ENCODE peak calls at places on chromosomes 6 and 20, in nine cellular contexts. R is fibroblast of lung, Q is lower lobe of right lung, T is GM23338, W is tibial artery, Z is Peyer's patch, P is A673, A is lung, E is HL-60. X is an unnamed sample.

GRCh38 chr6:158634695-158635426 is 9.7 kb downstream of the DYNLT1 start:
- DNase-seq in Q (no peak), A (no peak), P (peak), T (no peak), R (no peak), Z (no peak), W (peak), E (no peak), X (no peak)

GRCh38 chr20:44702776-44703175 is 12.4 kb upstream of the CCN5 start:
- DNase-seq in E (no peak), R (peak), W (peak), Z (peak), P (no peak), T (no peak), Q (peak), A (peak), X (peak)

GRCh38 chr6:135600931-135601330 is 103.4 kb upstream of the AHI1 start:
- DNase-seq in W (no peak), T (no peak), Z (no peak), A (no peak), P (no peak), R (no peak), E (no peak), Q (no peak), X (no peak)

GRCh38 chr20:32544260-32544722 is 40.8 kb downstream of the NOL4L start:
- DNase-seq in P (no peak), T (no peak), R (no peak), E (no peak), A (no peak), Q (no peak), Z (no peak), W (no peak), X (no peak)

GRCh38 chr6:15555101-15556038 is 107.5 kb downstream of the DTNBP1 start:
- DNase-seq in A (no peak), Q (no peak), E (no peak), R (no peak), W (no peak), T (peak), P (no peak), Z (no peak), X (no peak)

GRCh38 chr20:59131541-59132285 is 31.9 kb upstream of the ZNF831 start:
- DNase-seq in E (no peak), Z (no peak), W (no peak), A (no peak), Q (no peak), R (no peak), P (no peak), T (no peak), X (no peak)

GRCh38 chr20:50645253-50646068 is 45.9 kb downstream of the RIPOR3 start:
- DNase-seq in W (peak), T (peak), R (peak), E (no peak), A (peak), Q (peak), Z (peak), P (peak), X (peak)

GRCh38 chr20:57287901-57288300 is 21.5 kb upstream of the BMP7 start:
- DNase-seq in R (no peak), Z (no peak), T (no peak), P (no peak), Q (no peak), E (no peak), W (no peak), A (no peak), X (no peak)

GRCh38 chr20:3890410-3890751 is 1.2 kb downstream of the PANK2 start:
- DNase-seq in Z (no peak), T (peak), R (peak), P (peak), Q (no peak), W (no peak), E (no peak), A (no peak), X (peak)

GRCh38 chr6:5453531-5453930 is 192.2 kb downstream of the FARS2 start:
- DNase-seq in W (no peak), A (no peak), P (peak), T (no peak), E (no peak), R (no peak), Z (no peak), Q (no peak), X (no peak)

GRCh38 chr20:23668477-23668951 is 20.3 kb downstream of the CST4 start:
- DNase-seq in R (peak), E (no peak), P (peak), Q (no peak), T (peak), A (peak), W (no peak), Z (no peak), X (peak)

GRCh38 chr6:165308926-165309731 is at the start of gene C6orf118:
- DNase-seq in T (peak), A (peak), R (peak), P (peak), W (no peak), E (no peak), Q (peak), Z (no peak), X (peak)

GRCh38 chr6:84768442-84769174 is 4.2 kb upstream of the TBX18 start:
- DNase-seq in W (peak), T (peak), A (no peak), R (no peak), E (no peak), P (peak), Q (no peak), Z (no peak), X (no peak)

GRCh38 chr6:11198663-11199603 is 33.5 kb downstream of the NEDD9 start:
- DNase-seq in Z (no peak), T (no peak), R (no peak), W (no peak), E (no peak), Q (no peak), A (no peak), P (no peak), X (no peak)

GRCh38 chr6:118719351-118720124 is 68.1 kb upstream of the CEP85L start:
- DNase-seq in W (no peak), Q (no peak), Z (peak), R (no peak), E (no peak), P (no peak), A (no peak), T (no peak), X (no peak)

GRCh38 chr6:1613631-1614447 is 4.1 kb downstream of the FOXC1 start:
- DNase-seq in Z (no peak), E (no peak), W (peak), T (peak), P (no peak), Q (no peak), A (no peak), R (peak), X (peak)

GRCh38 chr6:79469381-79470246 is 67.6 kb downstream of the LCA5 start:
- DNase-seq in Q (no peak), T (no peak), A (no peak), W (no peak), R (no peak), E (no peak), Z (no peak), P (no peak), X (peak)

GRCh38 chr6:89120371-89120770 is 2.5 kb upstream of the SRSF12 start:
- DNase-seq in P (no peak), Q (no peak), R (peak), Z (no peak), W (no peak), T (no peak), E (no peak), A (no peak), X (no peak)

GRCh38 chr6:113570176-113570575 is 287.0 kb upstream of the MARCKS start:
- DNase-seq in P (no peak), E (no peak), W (no peak), T (no peak), Q (no peak), A (no peak), Z (no peak), R (peak), X (peak)

GRCh38 chr6:32666420-32667300 is at the start of gene HLA-DQB1:
- DNase-seq in P (peak), A (no peak), E (no peak), Z (peak), Q (no peak), T (peak), R (peak), W (no peak), X (peak)

GRCh38 chr6:69279805-69280204 is 517.0 kb downstream of the LMBRD1 start:
- DNase-seq in W (no peak), Z (no peak), T (peak), E (no peak), P (no peak), A (no peak), Q (no peak), R (no peak), X (no peak)

GRCh38 chr6:75855047-75855446 is 106.0 kb downstream of the MYO6 start:
- DNase-seq in R (peak), Q (no peak), T (peak), Z (no peak), A (no peak), W (no peak), E (no peak), P (peak), X (peak)

GRCh38 chr6:16276991-16277981 is 38.9 kb downstream of the GMPR start:
- DNase-seq in Q (peak), P (peak), R (peak), T (peak), E (peak), Z (no peak), A (peak), W (peak), X (peak)

GRCh38 chr6:166760288-166760687 is 133.2 kb upstream of the RPS6KA2 start:
- DNase-seq in Z (no peak), Q (no peak), E (no peak), A (no peak), R (no peak), W (no peak), P (no peak), T (no peak), X (no peak)

GRCh38 chr20:33444797-33445560 is 1.4 kb upstream of the SNTA1 start:
- DNase-seq in T (peak), A (no peak), R (peak), Z (peak), W (no peak), P (no peak), Q (no peak), E (no peak), X (no peak)

GRCh38 chr20:58112017-58112781 is 116.3 kb downstream of the ANKRD60 start:
- DNase-seq in R (peak), P (peak), Q (no peak), E (no peak), Z (no peak), A (peak), W (no peak), T (no peak), X (peak)

GRCh38 chr6:16205377-16206144 is 32.8 kb upstream of the GMPR start:
- DNase-seq in Z (peak), T (no peak), Q (no peak), W (no peak), R (peak), P (peak), A (no peak), E (no peak), X (peak)

GRCh38 chr6:10558575-10558974 is 37.4 kb downstream of the GCNT2 start:
- DNase-seq in Z (no peak), T (peak), Q (no peak), W (no peak), A (no peak), R (no peak), P (no peak), E (no peak), X (no peak)

GRCh38 chr6:157830354-157831017 is 7.4 kb downstream of the SNX9 start:
- DNase-seq in W (no peak), Q (no peak), R (no peak), P (no peak), Z (no peak), A (no peak), E (no peak), T (no peak), X (no peak)

GRCh38 chr6:156689656-156690055 is 87.5 kb upstream of the ARID1B start:
- DNase-seq in T (no peak), A (no peak), R (no peak), P (no peak), W (no peak), Z (no peak), E (no peak), Q (no peak), X (no peak)

GRCh38 chr6:152271681-152272464 is 365.3 kb downstream of the SYNE1 start:
- DNase-seq in P (peak), R (peak), Q (no peak), W (peak), Z (no peak), T (no peak), A (no peak), E (no peak), X (peak)

GRCh38 chr6:119096683-119097310 is 18.3 kb upstream of the FAM184A start:
- DNase-seq in Q (no peak), P (peak), W (peak), A (peak), Z (no peak), E (no peak), T (no peak), R (peak), X (no peak)

GRCh38 chr6:26322645-26323482 is 42.1 kb upstream of the BTN3A2 start:
- DNase-seq in Z (no peak), E (no peak), W (no peak), T (peak), A (peak), P (peak), R (peak), Q (no peak), X (peak)

GRCh38 chr6:22149081-22149480 is 147.8 kb downstream of the PRL start:
- DNase-seq in Q (no peak), T (peak), W (no peak), E (no peak), R (no peak), P (no peak), A (no peak), Z (no peak), X (no peak)

GRCh38 chr6:37607949-37608348 is 89.7 kb downstream of the MDGA1 start:
- DNase-seq in W (no peak), T (peak), R (peak), P (peak), A (no peak), Z (no peak), E (no peak), Q (no peak), X (peak)

GRCh38 chr6:135114355-135115145 is 59.9 kb upstream of the HBS1L start:
- DNase-seq in Q (no peak), P (no peak), E (no peak), Z (no peak), W (no peak), T (no peak), R (no peak), A (no peak), X (no peak)

GRCh38 chr20:21155268-21155667 is 29.4 kb downstream of the KIZ start:
- DNase-seq in W (no peak), E (no peak), R (no peak), A (no peak), Q (no peak), Z (no peak), P (no peak), T (no peak), X (no peak)

GRCh38 chr20:42836339-42836738 is 353.4 kb downstream of the PTPRT start:
- DNase-seq in Q (peak), Z (no peak), T (no peak), P (no peak), W (no peak), E (no peak), R (no peak), A (no peak), X (no peak)

GRCh38 chr6:53646606-53647005 is 18.9 kb downstream of the KLHL31 start:
- DNase-seq in E (no peak), R (no peak), Q (no peak), W (no peak), P (no peak), Z (no peak), T (no peak), A (no peak), X (no peak)
- TF ChIP-seq CTCF in E (no peak), R (no peak), Q (no peak), W (no peak), P (no peak), Z (no peak), T (no peak), A (no peak), X (no peak)

DNA sequence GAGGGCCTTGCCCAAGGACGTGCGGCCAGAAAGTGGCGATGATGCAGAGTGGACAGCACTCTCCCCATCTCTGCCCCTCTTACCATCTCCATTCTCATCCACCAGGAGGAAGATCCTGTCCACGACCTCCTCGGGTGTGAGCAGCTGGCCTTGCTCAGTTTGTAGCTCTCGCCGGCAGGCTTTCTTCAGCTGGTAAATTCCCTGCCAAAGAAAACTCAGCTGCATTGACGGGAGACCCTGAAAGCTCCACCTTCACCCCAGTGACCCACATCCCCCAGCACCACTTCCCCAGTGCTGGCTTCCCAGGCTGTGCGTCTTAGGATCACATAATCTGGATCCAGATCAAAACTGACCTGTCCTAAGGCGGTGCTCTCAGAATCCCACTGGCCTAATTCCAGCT is 9.2 kb downstream of the GUCA1B start:
- DNase-seq in Q (no peak), Z (no peak), E (no peak), R (peak), A (no peak), P (no peak), T (no peak), W (no peak), X (peak)
- H3K27ac ChIP-seq in Q (no peak), Z (no peak), E (no peak), R (no peak), A (no peak), P (no peak), T (no peak), W (no peak), X (no peak)

DNA sequence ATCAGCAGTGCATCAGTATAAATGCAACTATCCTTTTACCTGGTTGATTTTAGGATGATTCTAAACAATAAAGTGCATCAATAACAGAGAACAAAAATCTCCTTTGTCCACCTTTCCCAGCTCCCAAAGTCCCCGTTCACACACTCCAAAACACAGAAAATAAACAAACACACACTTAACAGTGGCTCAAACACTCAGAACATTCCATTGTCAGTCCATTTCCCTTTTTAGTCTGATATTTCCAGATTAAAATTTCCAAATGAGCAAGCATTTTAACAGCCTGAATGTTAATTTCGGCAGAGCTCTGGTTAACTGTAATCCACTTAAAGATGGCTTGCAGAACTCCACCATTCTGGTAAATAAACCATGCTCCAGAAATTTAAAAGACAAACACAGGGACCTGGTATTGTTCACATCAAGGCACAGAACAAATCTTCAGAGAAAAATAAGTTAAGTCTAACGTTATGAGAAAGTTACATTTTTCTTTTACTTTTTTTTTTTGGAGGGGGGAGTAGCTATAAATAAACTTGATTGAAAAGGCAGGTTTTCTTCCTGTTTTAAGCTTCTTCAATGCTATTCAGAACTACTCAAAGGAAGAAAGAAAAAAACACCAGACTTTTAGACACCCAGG is 100.8 kb downstream of the DST start:
- DNase-seq in T (no peak), W (no peak), Q (no peak), E (no peak), Z (no peak), P (no peak), R (no peak), A (no peak), X (no peak)
- H3K4me3 ChIP-seq in T (peak), W (peak), Q (peak), E (peak), Z (no peak), P (peak), R (peak), A (peak), X (peak)

GRCh38 chr6:7106752-7107577 is 796 bp upstream of the RREB1 start:
- DNase-seq in Q (peak), E (no peak), P (peak), R (no peak), T (peak), W (peak), A (peak), Z (peak), X (no peak)
- TF ChIP-seq CTCF in Q (no peak), E (no peak), P (no peak), R (peak), T (no peak), W (no peak), A (no peak), Z (peak), X (peak)

GRCh38 chr20:47389867-47390347 is 33.4 kb upstream of the ZMYND8 start:
- DNase-seq in Z (no peak), T (no peak), P (peak), E (no peak), A (no peak), R (peak), W (no peak), Q (no peak), X (peak)
- H3K27ac ChIP-seq in Z (no peak), T (no peak), P (no peak), E (no peak), A (no peak), R (no peak), W (no peak), Q (no peak), X (no peak)

DNA sequence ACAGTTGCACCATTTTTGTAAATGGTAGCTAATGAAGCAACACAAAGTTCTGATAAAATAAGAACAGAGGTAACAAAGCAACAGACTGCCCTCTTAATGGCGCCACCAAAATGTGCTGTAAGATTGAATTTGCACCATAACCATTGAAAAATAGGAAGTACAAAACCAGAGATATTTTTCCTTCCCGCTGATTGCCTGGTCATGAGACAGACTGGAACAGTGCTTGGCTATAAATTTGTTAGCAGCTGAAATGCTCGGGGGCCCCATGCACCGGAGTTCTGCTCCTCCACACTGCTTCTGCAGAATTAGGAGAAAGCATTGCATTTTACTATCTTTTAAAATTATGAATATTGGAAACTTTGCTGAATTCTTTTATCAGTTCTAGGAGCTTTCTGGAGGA is 164.4 kb upstream of the QKI start:
- DNase-seq in Q (no peak), E (peak), Z (no peak), P (no peak), W (no peak), A (no peak), T (no peak), R (no peak), X (no peak)
- H3K4me3 ChIP-seq in Q (no peak), E (no peak), Z (no peak), P (no peak), W (no peak), A (no peak), T (no peak), R (no peak), X (no peak)

GRCh38 chr6:140567469-140567868 is 1193.0 kb upstream of the CITED2 start:
- DNase-seq in T (no peak), W (no peak), P (no peak), Q (no peak), R (no peak), E (no peak), Z (no peak), A (no peak), X (peak)
- TF ChIP-seq CTCF in T (no peak), W (no peak), P (no peak), Q (no peak), R (no peak), E (no peak), Z (no peak), A (no peak), X (no peak)

DNA sequence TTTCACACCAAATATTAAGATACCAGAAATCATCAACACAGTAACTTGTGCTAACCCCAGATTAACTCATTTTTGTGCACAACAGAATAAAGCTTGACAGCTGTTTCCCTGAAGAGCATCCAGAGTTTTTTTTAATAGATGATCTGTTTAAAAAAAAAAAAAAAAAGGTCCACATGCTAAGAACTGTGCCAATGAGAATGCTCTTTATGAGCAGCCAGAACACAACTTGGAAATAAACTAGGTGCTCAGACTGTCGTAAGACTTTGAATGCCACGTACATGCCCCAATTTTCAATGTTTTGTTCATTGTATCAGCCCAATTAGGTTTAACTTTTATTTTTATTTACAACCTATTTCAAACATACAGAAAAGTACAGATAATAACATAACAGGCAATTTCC is 47.3 kb downstream of the STAU1 start:
- DNase-seq in R (peak), Z (no peak), A (no peak), E (no peak), Q (no peak), P (no peak), W (no peak), T (no peak), X (no peak)
- H3K27ac ChIP-seq in R (no peak), Z (no peak), A (no peak), E (no peak), Q (no peak), P (no peak), W (no peak), T (peak), X (no peak)